ENCODE peak calls at places on chromosome 4, in ten cellular contexts. One of them, this sample, is unnamed.
A peak's percentile ranks its signal among the peaks of the same experiment; 100 is the strongest.

GRCh38 chr4:89489338-89489771 is 181.8 kb upstream of the GPRIN3 start:
- DNase-seq in GM13976: no peak
- DNase-seq in effector CD4-positive, alpha-beta T cell: no peak
- DNase-seq in posterior cingulate gyrus: peak; percentile 70
- DNase-seq in HT1080: no peak
- DNase-seq in activated CD4-positive, alpha-beta T cell treated with anti-CD3 and anti-CD28 coated beads, Interleukin-2, amount 10 ng/mL, durations not matched to agents 7 days and 5 days: no peak
- DNase-seq in T-cell: no peak
- DNase-seq in kidney glomerular epithelial cell: no peak
- DNase-seq in NCI-H1436: no peak
- DNase-seq in AG09319: no peak
- DNase-seq in this sample: no peak

GRCh38 chr4:8333726-8334460 is 64.3 kb downstream of the HTRA3 start:
- DNase-seq in GM13976: no peak
- DNase-seq in effector CD4-positive, alpha-beta T cell: no peak
- DNase-seq in posterior cingulate gyrus: peak; percentile 68
- DNase-seq in HT1080: no peak
- DNase-seq in activated CD4-positive, alpha-beta T cell treated with anti-CD3 and anti-CD28 coated beads, Interleukin-2, amount 10 ng/mL, durations not matched to agents 7 days and 5 days: no peak
- DNase-seq in T-cell: no peak
- DNase-seq in kidney glomerular epithelial cell: no peak
- DNase-seq in NCI-H1436: no peak
- DNase-seq in AG09319: no peak
- DNase-seq in this sample: no peak

GRCh38 chr4:159142254-159142653 is 39.4 kb downstream of the RAPGEF2 start:
- DNase-seq in GM13976: no peak
- DNase-seq in effector CD4-positive, alpha-beta T cell: no peak
- DNase-seq in posterior cingulate gyrus: peak; percentile 22
- DNase-seq in HT1080: no peak
- DNase-seq in activated CD4-positive, alpha-beta T cell treated with anti-CD3 and anti-CD28 coated beads, Interleukin-2, amount 10 ng/mL, durations not matched to agents 7 days and 5 days: no peak
- DNase-seq in T-cell: no peak
- DNase-seq in kidney glomerular epithelial cell: no peak
- DNase-seq in NCI-H1436: no peak
- DNase-seq in AG09319: no peak
- DNase-seq in this sample: no peak

GRCh38 chr4:1596393-1596792 is 87.7 kb downstream of the FAM53A start:
- DNase-seq in GM13976: no peak
- DNase-seq in effector CD4-positive, alpha-beta T cell: no peak
- DNase-seq in posterior cingulate gyrus: peak; percentile 59
- DNase-seq in HT1080: no peak
- DNase-seq in activated CD4-positive, alpha-beta T cell treated with anti-CD3 and anti-CD28 coated beads, Interleukin-2, amount 10 ng/mL, durations not matched to agents 7 days and 5 days: no peak
- DNase-seq in T-cell: no peak
- DNase-seq in kidney glomerular epithelial cell: no peak
- DNase-seq in NCI-H1436: no peak
- DNase-seq in AG09319: no peak
- DNase-seq in this sample: no peak

GRCh38 chr4:56296449-56296990 is 90.8 kb downstream of the AASDH start:
- DNase-seq in GM13976: no peak
- DNase-seq in effector CD4-positive, alpha-beta T cell: no peak
- DNase-seq in posterior cingulate gyrus: no peak
- DNase-seq in HT1080: no peak
- DNase-seq in activated CD4-positive, alpha-beta T cell treated with anti-CD3 and anti-CD28 coated beads, Interleukin-2, amount 10 ng/mL, durations not matched to agents 7 days and 5 days: no peak
- DNase-seq in T-cell: no peak
- DNase-seq in kidney glomerular epithelial cell: no peak
- DNase-seq in NCI-H1436: no peak
- DNase-seq in AG09319: no peak
- DNase-seq in this sample: no peak

GRCh38 chr4:73770917-73771316 is 30.5 kb downstream of the CXCL8 start:
- DNase-seq in GM13976: no peak
- DNase-seq in effector CD4-positive, alpha-beta T cell: no peak
- DNase-seq in posterior cingulate gyrus: no peak
- DNase-seq in HT1080: no peak
- DNase-seq in activated CD4-positive, alpha-beta T cell treated with anti-CD3 and anti-CD28 coated beads, Interleukin-2, amount 10 ng/mL, durations not matched to agents 7 days and 5 days: no peak
- DNase-seq in T-cell: no peak
- DNase-seq in kidney glomerular epithelial cell: no peak
- DNase-seq in NCI-H1436: no peak
- DNase-seq in AG09319: no peak
- DNase-seq in this sample: no peak

GRCh38 chr4:8272472-8273428 is 3.2 kb downstream of the HTRA3 start:
- DNase-seq in GM13976: no peak
- DNase-seq in effector CD4-positive, alpha-beta T cell: no peak
- DNase-seq in posterior cingulate gyrus: no peak
- DNase-seq in HT1080: no peak
- DNase-seq in activated CD4-positive, alpha-beta T cell treated with anti-CD3 and anti-CD28 coated beads, Interleukin-2, amount 10 ng/mL, durations not matched to agents 7 days and 5 days: no peak
- DNase-seq in T-cell: no peak
- DNase-seq in kidney glomerular epithelial cell: no peak
- DNase-seq in NCI-H1436: no peak
- DNase-seq in AG09319: no peak
- DNase-seq in this sample: no peak

GRCh38 chr4:76681996-76682395 is 215.9 kb downstream of the SOWAHB start:
- DNase-seq in GM13976: no peak
- DNase-seq in effector CD4-positive, alpha-beta T cell: no peak
- DNase-seq in posterior cingulate gyrus: no peak
- DNase-seq in HT1080: no peak
- DNase-seq in activated CD4-positive, alpha-beta T cell treated with anti-CD3 and anti-CD28 coated beads, Interleukin-2, amount 10 ng/mL, durations not matched to agents 7 days and 5 days: no peak
- DNase-seq in T-cell: no peak
- DNase-seq in kidney glomerular epithelial cell: peak; percentile 80
- DNase-seq in NCI-H1436: no peak
- DNase-seq in AG09319: no peak
- DNase-seq in this sample: no peak

This sample was measured in T follicular helper cell.